ENCODE peak calls at places on chromosomes 3 and 15, in six cellular contexts. S is neuronal stem cell, W is H9, H is IMR-90, R is H1, N is trophoblast cell. F is an unnamed sample.

GRCh38 chr3:196868297-196868661 is 559 bp downstream of the SENP5 start:
- DNase-seq in S (peak), W (peak), H (peak), R (no peak), N (peak), F (peak)

GRCh38 chr3:67362686-67363085 is 291.7 kb downstream of the SUCLG2 start:
- DNase-seq in S (no peak), W (peak), H (peak), R (no peak), N (peak), F (no peak)

GRCh38 chr3:197476126-197476525 is 79.6 kb downstream of the BDH1 start:
- DNase-seq in S (no peak), W (no peak), H (no peak), R (no peak), N (no peak), F (no peak)

GRCh38 chr15:84112025-84112424 is 123.5 kb upstream of the GOLGA6L4 start:
- DNase-seq in S (no peak), W (no peak), H (peak), R (no peak), N (peak), F (peak)

GRCh38 chr15:68541743-68542142 is 37.0 kb upstream of the CORO2B start:
- DNase-seq in S (no peak), W (no peak), H (no peak), R (no peak), N (no peak), F (no peak)

GRCh38 chr3:81741214-81741613 is 20.2 kb downstream of the GBE1 start:
- DNase-seq in S (no peak), W (no peak), H (peak), R (no peak), N (no peak), F (peak)

GRCh38 chr3:146770881-146771280 is 165.7 kb upstream of the PLSCR5 start:
- DNase-seq in S (no peak), W (no peak), H (no peak), R (no peak), N (no peak), F (no peak)

GRCh38 chr3:150447084-150447483 is 39.0 kb downstream of the TSC22D2 start:
- DNase-seq in S (no peak), W (no peak), H (peak), R (no peak), N (peak), F (peak)

GRCh38 chr3:189941679-189942078 is 179.0 kb downstream of the P3H2 start:
- DNase-seq in S (no peak), W (no peak), H (peak), R (no peak), N (peak), F (no peak)

GRCh38 chr3:170424879-170425278 is 6.2 kb downstream of the CLDN11 start:
- DNase-seq in S (no peak), W (no peak), H (no peak), R (no peak), N (no peak), F (no peak)

GRCh38 chr3:57977755-57978715 is 30.2 kb upstream of the FLNB start:
- DNase-seq in S (no peak), W (no peak), H (no peak), R (no peak), N (peak), F (no peak)

GRCh38 chr15:60358935-60359672 is 38.7 kb downstream of the ANXA2 start:
- DNase-seq in S (no peak), W (no peak), H (peak), R (no peak), N (no peak), F (peak)

GRCh38 chr3:56522374-56522773 is 34.6 kb upstream of the CCDC66 start:
- DNase-seq in S (no peak), W (peak), H (no peak), R (no peak), N (no peak), F (no peak)

GRCh38 chr15:78056714-78057269 is 20.7 kb downstream of the TBC1D2B start:
- DNase-seq in S (no peak), W (no peak), H (peak), R (no peak), N (no peak), F (peak)

GRCh38 chr3:35737080-35737479 is 97.8 kb downstream of the ARPP21 start:
- DNase-seq in S (no peak), W (peak), H (no peak), R (no peak), N (no peak), F (no peak)

GRCh38 chr15:38690737-38691332 is 126.2 kb upstream of the RASGRP1 start:
- DNase-seq in S (peak), W (peak), H (peak), R (peak), N (peak), F (peak)

GRCh38 chr3:39541917-39542329 is 74.4 kb downstream of the MOBP start:
- DNase-seq in S (peak), W (no peak), H (peak), R (no peak), N (peak), F (peak)

GRCh38 chr3:159082514-159082913 is 280.7 kb downstream of the MFSD1 start:
- DNase-seq in S (no peak), W (no peak), H (peak), R (no peak), N (no peak), F (peak)

GRCh38 chr3:30924763-30925162 is 30.3 kb upstream of the GADL1 start:
- DNase-seq in S (no peak), W (no peak), H (peak), R (no peak), N (peak), F (no peak)

GRCh38 chr15:100249096-100249815 is 92.5 kb downstream of the ADAMTS17 start:
- DNase-seq in S (no peak), W (no peak), H (no peak), R (no peak), N (no peak), F (no peak)

GRCh38 chr3:81995334-81995733 is 233.9 kb upstream of the GBE1 start:
- DNase-seq in S (no peak), W (no peak), H (no peak), R (no peak), N (peak), F (no peak)

GRCh38 chr3:115239717-115240116 is 92.6 kb upstream of the ZBTB20 start:
- DNase-seq in S (no peak), W (no peak), H (peak), R (no peak), N (peak), F (peak)

GRCh38 chr15:72306211-72306785 is 13.7 kb downstream of the CELF6 start:
- DNase-seq in S (no peak), W (peak), H (peak), R (no peak), N (no peak), F (no peak)

GRCh38 chr3:11576453-11576852 is 67.3 kb downstream of the VGLL4 start:
- DNase-seq in S (no peak), W (no peak), H (no peak), R (no peak), N (no peak), F (no peak)
- H4K91ac ChIP-seq in S (no peak), W (no peak), H (peak), R (no peak), N (no peak), F (no peak)

DNA sequence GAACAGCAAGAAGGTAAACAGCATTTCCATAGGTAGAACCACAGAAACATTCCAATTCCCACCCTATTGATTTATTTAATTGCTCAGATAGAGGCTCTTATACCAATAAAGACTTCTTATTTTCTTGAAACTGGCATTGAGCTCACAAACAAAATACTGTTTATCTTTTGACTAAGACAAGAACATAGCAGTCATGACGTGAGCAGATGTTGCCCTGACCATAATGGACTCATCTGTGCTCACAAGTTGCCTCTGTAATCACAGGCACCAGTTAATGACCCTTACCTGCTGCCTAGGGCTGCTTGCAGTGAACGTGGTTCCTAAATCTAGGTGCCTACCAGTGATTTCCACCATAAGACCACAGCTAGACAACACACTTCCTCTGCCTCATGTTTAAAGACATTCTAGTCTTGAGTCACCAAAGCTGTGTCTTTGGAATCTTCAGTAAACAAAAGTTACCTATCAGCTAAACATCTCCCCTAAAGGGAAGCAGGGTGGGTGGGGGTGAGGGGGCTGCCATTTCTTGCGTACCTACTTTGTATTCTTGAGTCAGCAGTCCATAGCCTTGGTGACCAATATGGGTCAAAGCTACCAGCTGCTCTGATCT is 2.1 kb downstream of the FYCO1 start:
- DNase-seq in S (no peak), W (no peak), H (no peak), R (no peak), N (no peak), F (no peak)
- H3K4me2 ChIP-seq in S (no peak), W (no peak), H (peak), R (no peak), N (no peak), F (no peak)

GRCh38 chr3:5567113-5567512 is 379.6 kb downstream of the EDEM1 start:
- DNase-seq in S (no peak), W (no peak), H (no peak), R (no peak), N (no peak), F (no peak)

GRCh38 chr3:5563537-5564277 is 376.2 kb downstream of the EDEM1 start:
- DNase-seq in S (no peak), W (no peak), H (no peak), R (no peak), N (no peak), F (no peak)

GRCh38 chr3:5560199-5560598 is 372.7 kb downstream of the EDEM1 start:
- DNase-seq in S (no peak), W (no peak), H (no peak), R (no peak), N (no peak), F (no peak)

GRCh38 chr3:5565026-5565425 is 377.5 kb downstream of the EDEM1 start:
- DNase-seq in S (no peak), W (no peak), H (peak), R (no peak), N (no peak), F (no peak)

GRCh38 chr3:5564278-5564666 is 376.8 kb downstream of the EDEM1 start:
- DNase-seq in S (no peak), W (no peak), H (no peak), R (no peak), N (no peak), F (no peak)
- H4K91ac ChIP-seq in S (no peak), W (no peak), H (no peak), R (no peak), N (no peak), F (no peak)

DNA sequence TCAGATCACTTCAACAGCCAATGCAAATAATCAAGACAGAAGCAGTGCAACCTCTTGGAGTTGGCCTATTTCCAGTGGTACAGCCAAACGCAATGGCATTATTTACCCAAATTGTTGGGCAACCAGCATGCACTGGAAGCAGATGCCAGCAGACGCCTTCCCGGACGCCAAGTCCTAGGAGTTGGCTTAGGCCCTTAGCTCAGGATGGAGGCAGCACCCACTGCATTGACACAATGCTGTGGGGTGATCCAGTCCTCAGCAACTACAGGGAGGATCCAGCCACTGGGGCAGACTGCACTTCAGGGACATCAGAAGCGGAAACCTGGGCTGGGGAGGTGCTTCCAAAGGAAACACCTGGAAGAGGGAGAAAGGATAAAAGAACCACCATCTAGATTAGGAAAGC is 290.4 kb downstream of the FAM43A start:
- DNase-seq in S (no peak), W (no peak), H (no peak), R (no peak), N (no peak), F (no peak)
- H3K4me2 ChIP-seq in S (no peak), W (no peak), H (no peak), R (no peak), N (no peak), F (no peak)

GRCh38 chr3:27454461-27454860 is 29.7 kb downstream of the SLC4A7 start:
- DNase-seq in S (no peak), W (no peak), H (no peak), R (no peak), N (no peak), F (no peak)

GRCh38 chr3:27451845-27452244 is 32.3 kb downstream of the SLC4A7 start:
- DNase-seq in S (no peak), W (no peak), H (no peak), R (no peak), N (no peak), F (no peak)

GRCh38 chr3:27452368-27453090 is 31.7 kb downstream of the SLC4A7 start:
- DNase-seq in S (no peak), W (no peak), H (no peak), R (no peak), N (no peak), F (no peak)

GRCh38 chr3:27451261-27451660 is 32.9 kb downstream of the SLC4A7 start:
- DNase-seq in S (no peak), W (no peak), H (peak), R (no peak), N (no peak), F (no peak)

GRCh38 chr3:27449530-27450150 is 34.5 kb downstream of the SLC4A7 start:
- DNase-seq in S (no peak), W (no peak), H (no peak), R (no peak), N (no peak), F (no peak)
- H4K91ac ChIP-seq in S (no peak), W (no peak), H (no peak), R (no peak), N (no peak), F (no peak)

DNA sequence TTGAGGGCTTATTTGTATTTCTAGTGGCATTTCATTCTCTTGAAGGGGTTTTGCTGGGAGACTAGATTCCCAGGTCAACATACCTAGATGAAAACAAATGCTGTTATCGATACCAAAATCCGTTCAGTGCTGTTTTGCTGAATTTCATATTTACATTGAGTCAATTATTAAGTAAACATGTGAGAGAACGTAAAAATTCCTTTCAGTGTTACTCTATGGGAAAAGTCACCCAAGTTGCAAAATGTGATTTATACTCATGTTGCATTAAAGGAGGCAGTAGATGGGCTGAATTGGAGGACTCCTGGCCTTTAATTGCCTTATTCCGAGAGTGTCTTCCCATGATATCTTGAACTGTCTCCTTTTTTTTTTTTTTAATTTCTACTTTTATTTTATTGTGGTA is 1011.3 kb upstream of the NR2F2 start:
- DNase-seq in S (no peak), W (no peak), H (no peak), R (no peak), N (no peak), F (no peak)
- H3K4me2 ChIP-seq in S (no peak), W (no peak), H (no peak), R (no peak), N (no peak), F (no peak)